ENCODE peak calls at places on chromosomes 16 and 17, in five cellular contexts. G is neural progenitor cell; K is effector memory CD4-positive, alpha-beta T cell; R is right lobe of liver; C is RWPE1. Q is an unnamed sample.

GRCh38 chr17:28925912-28926365 is 23.1 kb upstream of the DHRS13 start:
- DNase-seq in G (no peak), K (peak), R (no peak), C (peak), Q (peak)

GRCh38 chr17:29567362-29568330 is 809 bp upstream of the ABHD15 start:
- DNase-seq in G (peak), K (peak), R (peak), C (peak), Q (no peak)

GRCh38 chr16:11094075-11094593 is 149.8 kb downstream of the CLEC16A start:
- DNase-seq in G (no peak), K (no peak), R (no peak), C (peak), Q (no peak)

GRCh38 chr16:67317853-67318252 is 8.7 kb downstream of the KCTD19 start:
- DNase-seq in G (no peak), K (no peak), R (no peak), C (no peak), Q (no peak)

GRCh38 chr17:43701318-43701743 is 39.6 kb upstream of the MEOX1 start:
- DNase-seq in G (no peak), K (no peak), R (no peak), C (no peak), Q (no peak)

GRCh38 chr16:30430428-30430970 is 669 bp upstream of the DCTPP1 start:
- DNase-seq in G (no peak), K (no peak), R (peak), C (no peak), Q (no peak)

GRCh38 chr17:39972271-39972670 is 8.3 kb upstream of the PSMD3 start:
- DNase-seq in G (no peak), K (no peak), R (no peak), C (no peak), Q (no peak)

GRCh38 chr17:28953444-28954118 is 2.3 kb upstream of the PHF12 start:
- DNase-seq in G (peak), K (peak), R (no peak), C (no peak), Q (no peak)

GRCh38 chr16:85820604-85821372 is 21.3 kb downstream of the COX4I1 start:
- DNase-seq in G (no peak), K (no peak), R (no peak), C (peak), Q (no peak)

DNA sequence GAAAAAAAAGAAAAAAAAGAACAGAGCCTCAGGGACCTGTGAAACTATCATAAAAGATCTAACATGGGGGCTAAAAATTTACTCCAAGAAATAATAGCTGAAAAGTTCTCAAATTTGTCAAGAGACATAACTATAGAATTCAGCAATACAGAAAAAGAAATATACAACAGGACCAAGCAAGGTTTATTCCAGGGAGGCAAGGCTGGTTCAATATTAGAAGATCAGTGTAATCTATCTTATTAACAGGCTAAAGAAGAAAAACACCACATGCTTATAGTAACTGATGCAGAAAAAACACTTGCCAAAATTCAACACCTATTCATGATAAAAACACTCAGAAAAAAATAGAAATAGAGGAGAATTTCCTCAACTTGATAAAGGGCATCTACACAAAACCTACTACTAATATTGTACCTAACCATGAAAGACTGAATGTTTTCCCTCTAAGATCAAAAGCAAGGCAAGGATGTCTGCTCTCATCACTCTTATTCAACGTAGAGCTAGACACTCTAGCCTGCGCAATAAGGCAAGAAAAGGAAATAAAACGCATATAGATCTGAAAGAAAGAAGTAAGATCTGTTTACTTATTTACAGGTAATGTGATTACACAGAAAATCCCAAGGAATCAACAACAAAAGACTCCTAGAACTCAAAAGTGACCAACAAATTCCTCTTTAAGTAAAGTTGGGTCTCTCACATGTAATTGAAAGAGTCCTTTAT is 1.2 kb upstream of the ACSM3 start:
- DNase-seq in G (no peak), K (no peak), R (no peak), C (no peak), Q (no peak)
- H3K27ac ChIP-seq in G (no peak), K (peak), R (no peak), C (no peak), Q (no peak)

DNA sequence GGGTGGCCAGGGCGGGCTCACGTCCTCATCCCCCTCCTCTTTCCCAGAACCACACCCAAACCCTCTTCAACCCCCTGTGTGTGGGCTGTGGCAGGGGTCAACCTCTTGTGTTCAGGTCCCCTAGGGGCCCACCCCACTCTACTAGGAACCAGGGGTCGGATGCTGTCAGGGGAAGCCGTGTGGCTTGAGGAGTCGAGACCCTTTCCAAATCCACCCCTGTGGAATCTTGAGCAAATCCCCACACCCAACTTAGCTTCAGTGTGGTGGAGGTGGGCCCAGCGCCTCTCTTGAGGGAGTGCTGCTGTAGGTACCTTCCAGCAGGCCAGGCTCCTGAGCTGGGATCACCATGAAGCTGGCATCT is 121.5 kb downstream of the MRM1 start:
- DNase-seq in G (no peak), K (no peak), R (no peak), C (no peak), Q (no peak)
- H3K27ac ChIP-seq in G (no peak), K (peak), R (no peak), C (no peak), Q (no peak)

DNA sequence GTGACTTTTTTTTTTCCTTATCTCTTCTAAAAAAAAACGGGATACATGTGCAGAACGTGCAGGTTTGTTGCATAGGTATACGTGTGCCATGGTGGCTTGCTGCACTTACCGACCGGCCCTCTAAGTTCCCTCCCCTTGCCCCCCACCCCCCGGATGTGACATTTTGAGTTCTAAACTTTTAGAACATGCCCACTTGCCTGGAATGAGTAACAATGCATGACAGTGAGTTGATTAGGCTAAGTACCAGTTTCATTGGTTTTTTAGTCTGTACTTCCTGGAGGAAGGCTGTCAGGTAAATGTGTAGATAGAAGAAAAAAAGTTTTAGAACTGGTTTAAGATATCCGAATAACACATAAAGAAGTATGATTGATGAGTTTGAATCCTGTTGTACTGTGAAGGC is 4.0 kb downstream of the BPTF start:
- DNase-seq in G (peak), K (peak), R (no peak), C (peak), Q (no peak)
- H3K27ac ChIP-seq in G (no peak), K (no peak), R (no peak), C (no peak), Q (peak)

DNA sequence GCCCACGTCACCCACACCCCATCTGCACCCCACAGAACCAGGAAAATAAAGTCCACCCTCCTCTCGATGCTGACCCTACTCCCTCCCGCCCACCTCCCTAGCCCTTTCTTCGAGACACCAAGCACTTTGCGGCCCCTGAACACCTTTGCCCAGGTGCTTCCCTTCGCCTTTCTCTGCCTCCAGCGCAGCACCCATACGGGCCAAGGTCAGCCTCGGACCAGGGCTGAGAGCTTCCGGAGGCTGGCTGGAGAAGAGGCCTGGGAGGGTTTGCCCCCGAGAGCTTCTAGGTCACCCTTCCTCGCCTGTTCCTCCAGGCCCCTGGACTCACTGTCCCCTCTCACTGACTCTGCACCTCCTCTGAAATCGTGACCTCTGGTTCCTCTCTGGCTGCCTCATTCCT is 2.7 kb upstream of the NHERF2 start:
- DNase-seq in G (no peak), K (no peak), R (peak), C (no peak), Q (no peak)
- H3K27ac ChIP-seq in G (no peak), K (no peak), R (peak), C (peak), Q (no peak)

DNA sequence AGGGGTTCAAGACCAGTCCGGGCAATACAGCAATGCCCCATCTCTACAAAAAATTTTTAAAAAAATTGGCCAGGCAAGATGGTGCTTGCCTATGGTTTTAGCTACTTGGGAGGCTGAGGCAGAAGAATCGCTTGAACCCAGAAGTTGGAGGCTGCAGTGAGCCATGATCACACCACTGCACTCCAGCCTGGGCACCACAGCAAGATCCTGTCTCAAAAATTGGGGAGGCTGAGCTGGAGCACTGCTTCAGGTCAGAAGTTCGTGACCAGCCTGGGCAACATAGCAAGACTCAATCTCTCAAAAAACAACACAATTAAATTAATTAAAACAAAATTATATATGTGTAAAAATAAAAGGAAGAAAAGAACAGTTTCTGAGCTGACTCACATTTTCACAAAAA is 74.8 kb upstream of the CLEC18B start:
- DNase-seq in G (no peak), K (no peak), R (no peak), C (no peak), Q (no peak)
- H3K27ac ChIP-seq in G (peak), K (no peak), R (no peak), C (no peak), Q (no peak)

GRCh38 chr17:79803421-79803996 is 6.6 kb upstream of the CBX8 start:
- DNase-seq in G (peak), K (no peak), R (no peak), C (no peak), Q (no peak)

GRCh38 chr17:79802736-79803420 is 6.0 kb upstream of the CBX8 start:
- DNase-seq in G (peak), K (no peak), R (no peak), C (no peak), Q (no peak)

GRCh38 chr17:79800325-79801155 is 3.7 kb upstream of the CBX8 start:
- DNase-seq in G (peak), K (no peak), R (no peak), C (no peak), Q (no peak)

GRCh38 chr17:79801156-79802038 is 4.5 kb upstream of the CBX8 start:
- DNase-seq in G (peak), K (no peak), R (no peak), C (no peak), Q (no peak)

DNA sequence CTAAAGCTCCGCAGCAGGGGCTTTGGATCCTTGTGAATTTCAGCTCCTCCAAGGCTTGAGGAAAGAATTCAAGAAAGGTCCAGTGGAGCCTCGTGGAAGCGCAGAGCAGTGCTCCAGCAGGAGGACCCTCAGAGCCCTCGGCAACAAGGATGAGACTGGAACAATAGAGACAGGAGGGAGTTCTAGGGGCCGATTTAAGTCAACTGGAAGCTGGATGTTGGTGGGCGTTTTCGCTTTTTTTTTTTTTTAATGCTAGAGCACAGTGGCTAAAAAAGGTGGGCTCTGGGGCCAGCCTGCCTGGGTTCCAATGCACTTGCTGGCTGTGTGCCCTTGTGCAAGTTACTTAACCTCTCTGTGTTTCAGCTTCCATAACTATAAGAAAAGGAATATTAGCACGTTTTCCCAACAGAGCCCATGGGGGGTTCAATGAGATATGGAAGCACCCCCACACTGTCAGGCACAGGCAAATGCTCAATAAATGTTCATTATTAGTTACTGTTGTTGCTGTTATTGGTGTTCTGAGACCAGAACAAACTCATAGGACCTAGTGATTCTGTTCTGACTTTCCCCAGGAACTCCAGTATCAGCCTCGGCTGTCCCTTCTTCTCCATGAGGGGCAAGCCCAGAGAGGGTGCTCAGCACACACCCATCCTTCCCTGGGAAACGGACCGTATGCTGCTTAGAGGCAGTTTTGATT is 5.3 kb upstream of the CBX8 start:
- DNase-seq in G (peak), K (no peak), R (no peak), C (no peak), Q (no peak)
- H3K27ac ChIP-seq in G (no peak), K (no peak), R (no peak), C (no peak), Q (no peak)

GRCh38 chr16:83402969-83403368 is 404.8 kb upstream of the HSBP1 start:
- DNase-seq in G (no peak), K (no peak), R (no peak), C (peak), Q (no peak)

GRCh38 chr16:83400234-83400633 is 407.5 kb upstream of the HSBP1 start:
- DNase-seq in G (peak), K (no peak), R (no peak), C (no peak), Q (no peak)

GRCh38 chr16:83404261-83404660 is 403.5 kb upstream of the HSBP1 start:
- DNase-seq in G (no peak), K (no peak), R (no peak), C (no peak), Q (no peak)

GRCh38 chr16:83403751-83404150 is 404.0 kb upstream of the HSBP1 start:
- DNase-seq in G (no peak), K (no peak), R (no peak), C (peak), Q (peak)

DNA sequence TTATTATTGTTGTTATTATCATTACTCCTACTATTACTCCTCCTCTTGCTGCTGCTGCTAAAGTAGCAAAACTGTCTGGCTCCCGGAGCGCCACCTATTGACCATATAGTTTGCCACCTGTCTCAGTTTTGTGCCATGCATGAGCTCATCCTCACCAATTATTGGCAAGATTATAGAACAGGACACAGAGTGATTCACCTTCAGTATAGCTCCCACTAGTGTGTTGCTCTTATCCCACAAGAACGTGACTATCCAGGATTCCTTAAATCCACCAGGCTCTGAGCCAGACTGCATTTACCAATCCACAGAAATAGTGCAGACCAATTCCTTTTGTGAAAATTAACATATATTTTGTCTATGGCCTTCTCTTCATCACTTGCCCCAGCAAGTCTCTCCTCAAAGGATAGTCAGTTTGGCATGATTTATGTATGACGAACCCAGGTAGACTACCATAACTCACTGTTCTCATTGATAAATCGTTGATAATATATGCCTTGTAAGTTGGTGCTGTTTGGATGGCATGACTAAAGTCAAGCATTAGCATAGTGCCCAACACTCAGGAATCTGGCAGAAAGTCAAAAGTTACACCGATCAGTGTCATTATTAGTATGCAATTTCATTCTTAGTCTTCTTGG is 405.5 kb upstream of the HSBP1 start:
- DNase-seq in G (no peak), K (no peak), R (no peak), C (no peak), Q (no peak)
- H3K27ac ChIP-seq in G (no peak), K (no peak), R (no peak), C (no peak), Q (peak)

DNA sequence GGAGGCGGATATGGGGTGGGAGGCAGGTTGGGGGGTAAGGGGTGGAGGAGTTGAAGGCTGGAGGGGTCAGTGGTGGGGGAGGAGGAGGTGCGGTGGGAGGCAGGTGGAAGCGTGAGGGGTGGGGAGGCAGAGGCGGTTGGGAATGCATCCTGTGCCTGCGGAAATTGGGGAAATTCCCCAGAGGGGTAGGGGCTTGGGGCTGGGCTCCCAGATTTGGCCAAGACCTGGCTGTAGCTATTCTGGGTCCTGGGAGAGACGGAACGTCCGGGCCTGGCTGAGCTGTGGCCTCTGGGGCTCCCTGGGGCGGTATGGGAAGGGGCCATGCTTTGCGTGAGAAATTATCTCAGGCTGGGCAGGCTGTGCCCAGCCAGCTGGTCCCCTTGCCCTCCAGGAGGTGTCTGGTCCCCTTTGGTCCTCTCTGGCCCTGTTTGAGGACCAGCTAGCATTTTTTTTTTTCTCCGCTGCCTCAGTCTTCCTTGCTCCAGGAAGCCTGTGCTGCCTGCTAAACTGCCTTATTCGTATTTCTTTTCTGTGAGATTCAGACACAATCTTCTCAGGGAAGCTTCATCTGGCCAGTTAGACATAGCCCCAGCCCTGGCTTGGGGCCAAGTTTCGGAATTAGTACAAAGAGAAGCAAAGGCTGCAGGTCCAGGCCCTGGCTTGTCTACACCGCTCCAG is 7.3 kb upstream of the TRPV2 start:
- DNase-seq in G (peak), K (no peak), R (peak), C (peak), Q (no peak)
- H3K27ac ChIP-seq in G (peak), K (no peak), R (peak), C (peak), Q (peak)